ENCODE peak calls at places on chromosomes 11 and 22, in four cellular contexts. W is HFFc6, H is gastrocnemius medialis, L is A673. Q is an unnamed sample.

GRCh38 chr11:121372671-121373429 is 79.3 kb upstream of the SORL1 start:
- DNase-seq in W (no peak), H (no peak), L (no peak), Q (no peak)

GRCh38 chr11:133903875-133904817 is 52.6 kb downstream of the IGSF9B start:
- DNase-seq in W (no peak), H (no peak), L (no peak), Q (no peak)

GRCh38 chr22:44396021-44396726 is 83.4 kb upstream of the SHISAL1 start:
- DNase-seq in W (no peak), H (no peak), L (no peak), Q (no peak)

GRCh38 chr22:27207907-27208306 is 550.5 kb downstream of the MIAT start:
- DNase-seq in W (no peak), H (no peak), L (peak), Q (peak)

GRCh38 chr11:64592234-64592615 is 1.2 kb downstream of the SLC22A12 start:
- DNase-seq in W (no peak), H (no peak), L (no peak), Q (peak)

GRCh38 chr11:111591187-111591960 is 10.9 kb upstream of the SIK2 start:
- DNase-seq in W (no peak), H (no peak), L (no peak), Q (no peak)

GRCh38 chr11:117574551-117574950 is 222.5 kb downstream of the DSCAML1 start:
- DNase-seq in W (no peak), H (no peak), L (no peak), Q (no peak)

GRCh38 chr22:39278040-39278439 is 33.3 kb upstream of the PDGFB start:
- DNase-seq in W (peak), H (peak), L (peak), Q (no peak)

GRCh38 chr11:102849319-102849718 is 5.9 kb upstream of the MMP3 start:
- DNase-seq in W (peak), H (no peak), L (no peak), Q (peak)

GRCh38 chr22:19984201-19984753 is 32.3 kb downstream of the ARVCF start:
- DNase-seq in W (peak), H (peak), L (peak), Q (peak)

GRCh38 chr11:10844364-10844763 is 13.5 kb downstream of the ZBED5 start:
- DNase-seq in W (no peak), H (no peak), L (no peak), Q (peak)
- TF ChIP-seq CTCF in W (no peak), H (no peak), L (no peak), Q (no peak)

GRCh38 chr11:43503417-43503816 is 144.7 kb downstream of the TTC17 start:
- DNase-seq in W (no peak), H (no peak), L (no peak), Q (no peak)
- TF ChIP-seq CTCF in W (peak), H (no peak), L (peak), Q (peak)

DNA sequence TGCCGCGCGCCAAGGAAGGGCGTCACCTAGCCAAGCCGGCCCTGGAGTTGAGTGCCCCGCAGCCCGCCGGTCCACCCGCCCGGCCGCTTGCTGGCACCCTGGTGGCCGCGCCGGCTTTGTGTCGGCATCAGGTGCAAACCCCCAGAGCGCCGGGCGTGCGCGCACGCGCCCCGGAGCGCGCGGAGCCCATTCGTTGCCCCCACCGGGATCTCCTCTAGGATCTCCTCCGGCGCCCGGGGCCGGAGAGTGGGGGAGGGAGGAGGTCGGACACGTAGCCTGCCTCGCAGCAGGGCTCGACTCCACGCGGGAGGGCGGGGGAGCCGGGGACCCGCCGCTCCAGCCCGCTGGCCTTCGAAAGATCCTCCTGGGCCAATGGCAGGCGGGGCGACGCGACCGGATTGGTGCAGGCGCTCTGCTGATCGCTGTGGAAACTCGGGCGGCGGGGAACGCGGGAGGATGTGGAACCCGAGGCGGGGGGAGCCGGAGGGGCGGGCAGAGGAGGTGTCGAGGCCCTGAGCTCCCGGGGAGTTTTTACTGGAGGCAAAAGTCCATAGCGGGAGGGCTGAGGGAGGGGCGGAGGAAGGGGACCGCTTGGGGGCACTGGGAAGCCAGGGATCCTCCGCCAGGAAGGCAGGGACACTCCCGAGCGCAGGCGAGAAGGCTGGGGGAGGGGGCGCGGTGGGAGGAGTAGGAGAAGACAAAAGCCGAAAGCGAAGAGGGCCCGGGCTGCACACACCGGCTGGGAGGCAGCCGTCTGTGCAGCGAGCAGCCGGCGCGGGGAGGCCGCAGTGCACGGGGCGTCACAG is at the start of gene FADS2:
- DNase-seq in W (peak), H (peak), L (peak), Q (peak)
- TF ChIP-seq CTCF in W (peak), H (no peak), L (peak), Q (no peak)

GRCh38 chr11:116224889-116225200 is 547.9 kb downstream of the BUD13 start:
- DNase-seq in W (no peak), H (no peak), L (no peak), Q (no peak)

GRCh38 chr11:116225236-116225635 is 547.6 kb downstream of the BUD13 start:
- DNase-seq in W (no peak), H (no peak), L (peak), Q (no peak)

GRCh38 chr11:116226731-116227130 is 546.1 kb downstream of the BUD13 start:
- DNase-seq in W (no peak), H (no peak), L (no peak), Q (no peak)

GRCh38 chr11:116225784-116226410 is 546.9 kb downstream of the BUD13 start:
- DNase-seq in W (no peak), H (no peak), L (no peak), Q (no peak)

GRCh38 chr11:116224154-116224888 is 548.5 kb downstream of the BUD13 start:
- DNase-seq in W (no peak), H (no peak), L (peak), Q (peak)
- TF ChIP-seq CTCF in W (peak), H (peak), L (peak), Q (peak)

DNA sequence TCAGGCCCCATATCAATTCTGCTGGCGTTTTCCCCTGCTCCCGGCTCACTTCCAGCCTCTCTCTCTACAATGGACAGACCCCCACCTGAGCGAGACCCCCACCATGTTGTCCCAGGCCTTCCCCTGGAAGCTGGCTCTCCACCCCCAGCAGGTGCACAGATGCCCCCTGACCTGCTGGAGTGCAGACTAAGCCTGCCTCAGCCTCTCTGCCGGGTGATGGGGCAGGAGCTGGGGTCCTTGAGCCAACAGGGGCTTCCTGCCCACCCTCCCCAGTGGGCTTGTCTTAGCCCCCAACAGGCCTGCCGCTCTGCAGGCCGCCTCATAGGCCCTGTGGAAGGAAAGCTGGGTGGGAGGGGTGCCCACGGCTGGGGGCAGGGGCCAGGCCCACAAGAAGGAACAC is 10.0 kb downstream of the ELFN2 start:
- DNase-seq in W (no peak), H (no peak), L (no peak), Q (no peak)
- TF ChIP-seq CTCF in W (no peak), H (no peak), L (no peak), Q (no peak)

DNA sequence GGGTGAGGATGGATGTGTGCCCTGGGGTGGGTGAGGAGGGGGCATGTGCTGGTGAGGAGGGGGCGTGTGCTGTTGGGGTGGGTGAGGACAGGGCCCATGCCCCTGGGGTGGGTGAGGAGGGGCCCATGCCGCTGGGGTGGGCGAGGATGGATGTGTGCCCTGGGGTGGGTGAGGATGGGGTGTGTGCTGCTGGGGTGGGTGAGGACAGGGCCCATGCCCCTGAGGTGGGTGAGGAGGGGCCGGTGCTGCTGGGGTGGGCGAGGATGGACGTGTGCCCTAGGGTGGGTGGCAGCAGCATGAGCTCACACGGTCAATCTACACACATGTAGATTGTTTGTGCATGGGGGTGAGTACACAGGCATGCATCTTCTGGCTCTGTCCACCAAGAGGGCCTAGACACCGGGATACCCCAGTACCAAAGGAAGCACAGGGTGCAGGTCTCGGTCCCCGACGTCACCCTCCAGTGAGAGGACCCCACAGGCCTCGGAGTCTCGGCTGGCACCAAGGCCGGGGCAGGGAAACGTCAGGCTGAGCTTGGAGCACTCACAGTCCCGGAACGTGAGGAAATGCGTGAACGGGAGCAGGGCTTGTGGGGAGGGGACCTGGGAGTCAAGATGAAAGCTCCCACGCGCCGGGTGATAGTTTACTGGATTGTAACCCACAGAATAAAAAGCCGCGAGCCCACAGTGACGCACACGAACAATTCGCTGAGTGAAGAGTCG is 37.4 kb upstream of the TOLLIP start:
- DNase-seq in W (no peak), H (no peak), L (no peak), Q (no peak)
- TF ChIP-seq CTCF in W (no peak), H (no peak), L (no peak), Q (no peak)